ENCODE peak calls at places on chromosomes 2 and 18, in seven cellular contexts. One of them, this sample, is unnamed.

GRCh38 chr2:175008801-175009495 is 3.8 kb upstream of the CHN1 start:
- DNase-seq in left colon: no peak
- DNase-seq in cardiac septum: no peak
- DNase-seq in GM04503: no peak
- DNase-seq in Kasumi-1: no peak
- DNase-seq in T1000: no peak
- DNase-seq in left ventricle myocardium superior: no peak
- DNase-seq in this sample: no peak

GRCh38 chr2:121562269-121563176 is 31.8 kb downstream of the RNU4ATAC start:
- DNase-seq in left colon: no peak
- DNase-seq in cardiac septum: no peak
- DNase-seq in GM04503: no peak
- DNase-seq in Kasumi-1: no peak
- DNase-seq in T1000: no peak
- DNase-seq in left ventricle myocardium superior: no peak
- DNase-seq in this sample: no peak

GRCh38 chr2:15706986-15707632 is 115.4 kb downstream of the DDX1 start:
- DNase-seq in left colon: no peak
- DNase-seq in cardiac septum: no peak
- DNase-seq in GM04503: no peak
- DNase-seq in Kasumi-1: no peak
- DNase-seq in T1000: no peak
- DNase-seq in left ventricle myocardium superior: no peak
- DNase-seq in this sample: no peak

GRCh38 chr18:59885579-59886163 is 14.1 kb upstream of the PMAIP1 start:
- DNase-seq in left colon: no peak
- DNase-seq in cardiac septum: no peak
- DNase-seq in GM04503: peak
- DNase-seq in Kasumi-1: peak
- DNase-seq in T1000: no peak
- DNase-seq in left ventricle myocardium superior: no peak
- DNase-seq in this sample: no peak

GRCh38 chr2:113370478-113371091 is 66.9 kb upstream of the ZNG1B start:
- DNase-seq in left colon: peak
- DNase-seq in cardiac septum: no peak
- DNase-seq in GM04503: peak
- DNase-seq in Kasumi-1: no peak
- DNase-seq in T1000: no peak
- DNase-seq in left ventricle myocardium superior: peak
- DNase-seq in this sample: peak

GRCh38 chr2:196239622-196240587 is 68.5 kb upstream of the STK17B start:
- DNase-seq in left colon: peak
- DNase-seq in cardiac septum: peak
- DNase-seq in GM04503: no peak
- DNase-seq in Kasumi-1: peak
- DNase-seq in T1000: peak
- DNase-seq in left ventricle myocardium superior: peak
- DNase-seq in this sample: peak

GRCh38 chr18:43665239-43665788 is 388.0 kb upstream of the SYT4 start:
- DNase-seq in left colon: no peak
- DNase-seq in cardiac septum: no peak
- DNase-seq in GM04503: peak
- DNase-seq in Kasumi-1: no peak
- DNase-seq in T1000: peak
- DNase-seq in left ventricle myocardium superior: no peak
- DNase-seq in this sample: no peak

GRCh38 chr2:150167711-150168110 is 319.8 kb downstream of the RND3 start:
- DNase-seq in left colon: no peak
- DNase-seq in cardiac septum: no peak
- DNase-seq in GM04503: peak
- DNase-seq in Kasumi-1: no peak
- DNase-seq in T1000: peak
- DNase-seq in left ventricle myocardium superior: no peak
- DNase-seq in this sample: no peak

GRCh38 chr2:21372654-21373053 is 248.9 kb downstream of the TDRD15 start:
- DNase-seq in left colon: no peak
- DNase-seq in cardiac septum: no peak
- DNase-seq in GM04503: no peak
- DNase-seq in Kasumi-1: peak
- DNase-seq in T1000: no peak
- DNase-seq in left ventricle myocardium superior: no peak
- DNase-seq in this sample: no peak

GRCh38 chr2:63590621-63591408 is 2.1 kb downstream of the MDH1 start:
- DNase-seq in left colon: peak
- DNase-seq in cardiac septum: no peak
- DNase-seq in GM04503: no peak
- DNase-seq in Kasumi-1: peak
- DNase-seq in T1000: no peak
- DNase-seq in left ventricle myocardium superior: peak
- DNase-seq in this sample: no peak

GRCh38 chr2:238566001-238566645 is 139.4 kb downstream of the ASB1 start:
- DNase-seq in left colon: no peak
- DNase-seq in cardiac septum: peak
- DNase-seq in GM04503: no peak
- DNase-seq in Kasumi-1: no peak
- DNase-seq in T1000: no peak
- DNase-seq in left ventricle myocardium superior: no peak
- DNase-seq in this sample: peak

GRCh38 chr18:54958711-54959625 is at the start of gene CCDC68:
- DNase-seq in left colon: peak
- DNase-seq in cardiac septum: peak
- DNase-seq in GM04503: no peak
- DNase-seq in Kasumi-1: no peak
- DNase-seq in T1000: no peak
- DNase-seq in left ventricle myocardium superior: peak
- DNase-seq in this sample: peak

GRCh38 chr2:167548396-167548795 is 660.1 kb downstream of the XIRP2 start:
- DNase-seq in left colon: no peak
- DNase-seq in cardiac septum: no peak
- DNase-seq in GM04503: no peak
- DNase-seq in Kasumi-1: no peak
- DNase-seq in T1000: no peak
- DNase-seq in left ventricle myocardium superior: no peak
- DNase-seq in this sample: no peak

GRCh38 chr2:19171409-19171808 is 187.0 kb downstream of the OSR1 start:
- DNase-seq in left colon: no peak
- DNase-seq in cardiac septum: no peak
- DNase-seq in GM04503: no peak
- DNase-seq in Kasumi-1: no peak
- DNase-seq in T1000: no peak
- DNase-seq in left ventricle myocardium superior: no peak
- DNase-seq in this sample: no peak

GRCh38 chr2:163132850-163133249 is 294.3 kb upstream of the KCNH7 start:
- DNase-seq in left colon: no peak
- DNase-seq in cardiac septum: no peak
- DNase-seq in GM04503: no peak
- DNase-seq in Kasumi-1: peak
- DNase-seq in T1000: no peak
- DNase-seq in left ventricle myocardium superior: no peak
- DNase-seq in this sample: no peak

GRCh38 chr2:177429688-177430325 is 37.2 kb downstream of the AGPS start:
- DNase-seq in left colon: no peak
- DNase-seq in cardiac septum: no peak
- DNase-seq in GM04503: peak
- DNase-seq in Kasumi-1: no peak
- DNase-seq in T1000: peak
- DNase-seq in left ventricle myocardium superior: no peak
- DNase-seq in this sample: no peak

GRCh38 chr2:16174693-16175045 is 234.3 kb downstream of the MYCN start:
- DNase-seq in left colon: no peak
- DNase-seq in cardiac septum: no peak
- DNase-seq in GM04503: no peak
- DNase-seq in Kasumi-1: no peak
- DNase-seq in T1000: no peak
- DNase-seq in left ventricle myocardium superior: no peak
- DNase-seq in this sample: no peak

GRCh38 chr2:28164280-28164801 is 228.3 kb upstream of the FOSL2 start:
- DNase-seq in left colon: no peak
- DNase-seq in cardiac septum: no peak
- DNase-seq in GM04503: peak
- DNase-seq in Kasumi-1: no peak
- DNase-seq in T1000: no peak
- DNase-seq in left ventricle myocardium superior: peak
- DNase-seq in this sample: peak

GRCh38 chr2:62968668-62969067 is 82.0 kb upstream of the OTX1 start:
- DNase-seq in left colon: no peak
- DNase-seq in cardiac septum: no peak
- DNase-seq in GM04503: no peak
- DNase-seq in Kasumi-1: no peak
- DNase-seq in T1000: no peak
- DNase-seq in left ventricle myocardium superior: no peak
- DNase-seq in this sample: no peak

GRCh38 chr2:3257166-3257565 is 120.5 kb downstream of the EIPR1 start:
- DNase-seq in left colon: no peak
- DNase-seq in cardiac septum: no peak
- DNase-seq in GM04503: no peak
- DNase-seq in Kasumi-1: no peak
- DNase-seq in T1000: no peak
- DNase-seq in left ventricle myocardium superior: no peak
- DNase-seq in this sample: no peak

GRCh38 chr2:236172866-236173733 is 4.9 kb upstream of the GBX2 start:
- DNase-seq in left colon: no peak
- DNase-seq in cardiac septum: peak
- DNase-seq in GM04503: no peak
- DNase-seq in Kasumi-1: no peak
- DNase-seq in T1000: no peak
- DNase-seq in left ventricle myocardium superior: no peak
- DNase-seq in this sample: no peak

GRCh38 chr2:134592380-134592779 is 126.4 kb downstream of the TMEM163 start:
- DNase-seq in left colon: no peak
- DNase-seq in cardiac septum: no peak
- DNase-seq in GM04503: no peak
- DNase-seq in Kasumi-1: no peak
- DNase-seq in T1000: no peak
- DNase-seq in left ventricle myocardium superior: no peak
- DNase-seq in this sample: no peak

GRCh38 chr18:29651121-29651675 is 1391.3 kb downstream of the DSC3 start:
- DNase-seq in left colon: no peak
- DNase-seq in cardiac septum: no peak
- DNase-seq in GM04503: peak
- DNase-seq in Kasumi-1: peak
- DNase-seq in T1000: no peak
- DNase-seq in left ventricle myocardium superior: no peak
- DNase-seq in this sample: no peak

GRCh38 chr2:241842620-241843211 is 16.0 kb downstream of the PDCD1 start:
- DNase-seq in left colon: peak
- DNase-seq in cardiac septum: peak
- DNase-seq in GM04503: no peak
- DNase-seq in Kasumi-1: no peak
- DNase-seq in T1000: no peak
- DNase-seq in left ventricle myocardium superior: peak
- DNase-seq in this sample: peak

GRCh38 chr2:9336534-9337354 is 86.6 kb downstream of the ITGB1BP1 start:
- DNase-seq in left colon: peak
- DNase-seq in cardiac septum: no peak
- DNase-seq in GM04503: no peak
- DNase-seq in Kasumi-1: no peak
- DNase-seq in T1000: peak
- DNase-seq in left ventricle myocardium superior: no peak
- DNase-seq in this sample: no peak

This sample was measured in psoas muscle.